ENCODE peak calls at places on chromosomes 5 and 9, in seven cellular contexts. V, E, W, I, D, J and X are unnamed samples.

GRCh38 chr5:31963358-31963757 is 210.8 kb downstream of the GOLPH3 start:
- DNase-seq in W (no peak), V (no peak), D (no peak), I (no peak), J (peak), E (peak), X (no peak)

GRCh38 chr9:15837079-15837679 is 284.3 kb downstream of the CCDC171 start:
- DNase-seq in D (peak), E (peak), J (no peak), V (peak), I (no peak), W (no peak), X (peak)

GRCh38 chr9:74025402-74025894 is 471.7 kb upstream of the RORB start:
- DNase-seq in J (no peak), E (peak), D (peak), I (no peak), V (no peak), W (no peak), X (peak)

GRCh38 chr5:97735209-97735608 is 552.2 kb upstream of the RIOK2 start:
- DNase-seq in J (no peak), I (no peak), V (no peak), W (no peak), E (peak), D (peak), X (peak)

GRCh38 chr5:154044099-154044498 is 5.3 kb downstream of the MFAP3 start:
- DNase-seq in V (no peak), E (no peak), W (no peak), J (no peak), D (no peak), I (no peak), X (no peak)

GRCh38 chr9:88988796-88989641 is 2.2 kb upstream of the S1PR3 start:
- DNase-seq in I (no peak), J (no peak), W (no peak), E (peak), D (peak), V (no peak), X (peak)

GRCh38 chr5:122257000-122257399 is 55.0 kb upstream of the SNCAIP start:
- DNase-seq in J (no peak), V (no peak), W (no peak), E (no peak), I (no peak), D (no peak), X (no peak)

GRCh38 chr9:128882677-128883590 is 1.0 kb downstream of the LRRC8A start:
- DNase-seq in W (no peak), E (peak), V (no peak), D (no peak), J (no peak), I (peak), X (peak)

GRCh38 chr5:158869092-158869491 is 230.6 kb downstream of the EBF1 start:
- DNase-seq in V (no peak), D (peak), W (no peak), I (no peak), J (no peak), E (no peak), X (no peak)

GRCh38 chr9:105877719-105878118 is 183.4 kb downstream of the TMEM38B start:
- DNase-seq in D (no peak), V (no peak), J (no peak), I (no peak), W (no peak), E (no peak), X (no peak)

GRCh38 chr9:99259231-99259918 is 37.3 kb downstream of the SEC61B start:
- DNase-seq in W (peak), J (peak), V (peak), D (peak), E (peak), I (peak), X (peak)

GRCh38 chr5:93117753-93118531 is 463.1 kb downstream of the NR2F1-AS1 start:
- DNase-seq in V (no peak), J (no peak), W (no peak), E (peak), D (peak), I (no peak), X (peak)

GRCh38 chr9:71685394-71685793 is 82.9 kb downstream of the CEMIP2 start:
- DNase-seq in V (peak), J (no peak), W (no peak), D (no peak), E (no peak), I (no peak), X (no peak)

GRCh38 chr9:78599939-78600338 is 303.0 kb downstream of the PSAT1 start:
- DNase-seq in I (no peak), D (no peak), J (no peak), E (no peak), V (no peak), W (no peak), X (no peak)

GRCh38 chr5:65778126-65778525 is 56.1 kb downstream of the NLN start:
- DNase-seq in E (no peak), I (no peak), J (no peak), W (no peak), V (no peak), D (no peak), X (peak)

GRCh38 chr5:134053840-134054338 is 49.1 kb upstream of the VDAC1 start:
- DNase-seq in J (no peak), D (peak), E (no peak), I (no peak), V (peak), W (no peak), X (peak)

GRCh38 chr5:111680737-111681413 is 76.1 kb downstream of the NREP start:
- DNase-seq in J (peak), I (peak), E (peak), D (peak), W (no peak), V (peak), X (peak)

GRCh38 chr5:132456553-132457361 is 33.8 kb downstream of the IRF1 start:
- DNase-seq in E (peak), I (peak), J (no peak), D (peak), V (no peak), W (no peak), X (peak)

GRCh38 chr9:121858788-121859187 is 207.4 kb downstream of the DAB2IP start:
- DNase-seq in W (no peak), I (no peak), D (no peak), J (no peak), V (no peak), E (no peak), X (no peak)

GRCh38 chr5:94670726-94671125 is 52.3 kb downstream of the SLF1 start:
- DNase-seq in D (no peak), W (no peak), E (no peak), V (no peak), I (no peak), J (no peak), X (peak)

GRCh38 chr9:127637322-127637847 is 25.3 kb downstream of the STXBP1 start:
- DNase-seq in W (no peak), I (peak), J (no peak), V (peak), D (peak), E (peak), X (peak)

GRCh38 chr9:3942351-3942750 is 357.5 kb downstream of the GLIS3 start:
- DNase-seq in W (no peak), V (no peak), E (no peak), D (no peak), I (no peak), J (no peak), X (no peak)

GRCh38 chr5:139733698-139734491 is 61.7 kb upstream of the PSD2 start:
- DNase-seq in W (no peak), V (peak), J (no peak), I (no peak), E (no peak), D (no peak), X (no peak)

GRCh38 chr5:124584991-124585715 is 161.3 kb downstream of the ZNF608 start:
- DNase-seq in E (peak), D (no peak), W (no peak), J (no peak), I (no peak), V (no peak), X (no peak)

GRCh38 chr9:135198889-135199288 is 111.4 kb downstream of the OLFM1 start:
- DNase-seq in W (no peak), V (no peak), D (no peak), I (no peak), J (no peak), E (no peak), X (no peak)

GRCh38 chr5:102715405-102715804 is 39.7 kb upstream of the PAM start:
- DNase-seq in D (peak), W (no peak), I (no peak), J (no peak), V (no peak), E (peak), X (peak)

GRCh38 chr9:14924821-14925220 is 14.6 kb upstream of the FREM1 start:
- DNase-seq in V (no peak), J (no peak), D (peak), W (no peak), I (no peak), E (peak), X (peak)

GRCh38 chr5:158858011-158858410 is 241.7 kb downstream of the EBF1 start:
- DNase-seq in W (no peak), V (no peak), D (no peak), E (no peak), I (no peak), J (no peak), X (no peak)

GRCh38 chr5:168714046-168714445 is 134.9 kb upstream of the PANK3 start:
- DNase-seq in J (no peak), E (peak), W (no peak), D (peak), I (no peak), V (no peak), X (peak)

GRCh38 chr5:157025093-157025698 is 33.7 kb downstream of the HAVCR1 start:
- DNase-seq in W (no peak), I (no peak), D (no peak), E (no peak), V (no peak), J (no peak), X (no peak)

GRCh38 chr9:121319394-121319780 is 50.7 kb downstream of the STOM start:
- DNase-seq in J (no peak), I (no peak), V (no peak), D (no peak), E (no peak), W (no peak), X (no peak)

GRCh38 chr9:129458155-129458661 is 162.7 kb downstream of the C9orf50 start:
- DNase-seq in E (no peak), D (no peak), V (no peak), I (no peak), W (no peak), J (peak), X (no peak)

GRCh38 chr9:123399803-123400378 is 43.9 kb downstream of the CRB2 start:
- DNase-seq in V (peak), D (peak), E (no peak), I (no peak), W (no peak), J (no peak), X (no peak)

GRCh38 chr9:77290373-77290772 is 113.0 kb downstream of the VPS13A start:
- DNase-seq in I (no peak), D (no peak), J (no peak), W (no peak), E (no peak), V (no peak), X (peak)

GRCh38 chr9:77293949-77294348 is 116.6 kb downstream of the VPS13A start:
- DNase-seq in J (no peak), E (no peak), I (no peak), D (no peak), W (no peak), V (no peak), X (no peak)

GRCh38 chr9:77291714-77292113 is 114.4 kb downstream of the VPS13A start:
- DNase-seq in D (peak), V (no peak), E (peak), J (no peak), I (no peak), W (no peak), X (peak)
- TF ChIP-seq CTCF in D (peak), V (no peak), E (peak), J (no peak), I (peak), W (no peak), X (peak)

GRCh38 chr5:53478411-53479044 is 1.9 kb upstream of the FST start:
- DNase-seq in I (peak), J (peak), W (no peak), V (peak), E (peak), D (peak), X (peak)
- H3K4me3 ChIP-seq in I (no peak), J (peak), W (peak), V (peak), E (peak), D (peak), X (peak)

GRCh38 chr5:176674799-176675198 is 27.5 kb downstream of the TSPAN17 start:
- DNase-seq in E (no peak), W (no peak), V (no peak), J (no peak), D (no peak), I (no peak), X (no peak)

GRCh38 chr5:176676361-176676824 is 29.1 kb downstream of the TSPAN17 start:
- DNase-seq in D (peak), V (no peak), I (peak), E (peak), J (peak), W (no peak), X (peak)

GRCh38 chr5:176677209-176677931 is 30.1 kb downstream of the TSPAN17 start:
- DNase-seq in W (no peak), I (no peak), D (no peak), J (peak), V (no peak), E (no peak), X (no peak)

GRCh38 chr5:176673651-176674583 is 26.6 kb downstream of the TSPAN17 start:
- DNase-seq in D (no peak), J (no peak), V (no peak), E (no peak), I (no peak), W (no peak), X (no peak)

GRCh38 chr5:176675676-176676360 is 28.5 kb downstream of the TSPAN17 start:
- DNase-seq in E (peak), D (peak), W (no peak), V (no peak), I (no peak), J (no peak), X (peak)
- TF ChIP-seq CTCF in E (peak), D (peak), W (no peak), V (no peak), I (peak), J (peak), X (peak)

GRCh38 chr5:36606052-36606436 is 362 bp upstream of the SLC1A3 start:
- DNase-seq in I (no peak), W (no peak), J (no peak), D (no peak), E (peak), V (no peak), X (no peak)
- H3K4me3 ChIP-seq in I (no peak), W (peak), J (peak), D (peak), E (peak), V (peak), X (peak)

GRCh38 chr9:96249746-96250145 is 52.2 kb downstream of the HSD17B3 start:
- DNase-seq in D (no peak), E (no peak), V (no peak), W (no peak), J (no peak), I (no peak), X (no peak)

GRCh38 chr9:96245399-96245798 is 56.6 kb downstream of the HSD17B3 start:
- DNase-seq in E (no peak), D (no peak), I (no peak), J (no peak), W (no peak), V (no peak), X (no peak)

GRCh38 chr9:96243798-96244197 is 58.2 kb downstream of the HSD17B3 start:
- DNase-seq in D (no peak), E (no peak), V (no peak), W (no peak), J (no peak), I (no peak), X (no peak)

GRCh38 chr9:96242829-96243228 is 59.1 kb downstream of the HSD17B3 start:
- DNase-seq in J (no peak), I (no peak), V (no peak), E (no peak), W (no peak), D (no peak), X (no peak)

GRCh38 chr9:96246267-96246671 is 55.7 kb downstream of the HSD17B3 start:
- DNase-seq in J (no peak), I (peak), E (no peak), V (no peak), D (no peak), W (no peak), X (no peak)
- TF ChIP-seq CTCF in J (no peak), I (no peak), E (no peak), V (no peak), D (no peak), W (no peak), X (no peak)